ENCODE peak calls at places on chromosomes 1 and 21, in seven cellular contexts. W is esophagus squamous epithelium, R is tibial nerve, F is breast epithelium, E is prostate gland, Y is stomach, V is A549. Q is an unnamed sample.
A peak's percentile ranks its signal among the peaks of the same experiment; 100 is the strongest.

GRCh38 chr1:58597076-58597475 is 20.0 kb upstream of the TACSTD2 start:
- DNase-seq in Y (no peak), F (no peak), R (no peak), W (no peak), E (no peak), V (no peak), Q (no peak)

GRCh38 chr1:51487628-51488027 is 31.4 kb downstream of the EPS15 start:
- DNase-seq in V (no peak), F (no peak), Y (no peak), E (no peak), W (no peak), R (no peak), Q (peak; percentile 64)

GRCh38 chr1:13769830-13770229 is 69.8 kb downstream of the PRDM2 start:
- DNase-seq in R (no peak), F (no peak), Y (no peak), E (no peak), V (no peak), W (no peak), Q (no peak)

GRCh38 chr1:29747136-29747670 is 510.9 kb downstream of the PTPRU start:
- DNase-seq in Y (peak; percentile 19), W (no peak), E (no peak), R (no peak), V (no peak), F (no peak), Q (no peak)

GRCh38 chr1:31754397-31754796 is 9.7 kb downstream of the ADGRB2 start:
- DNase-seq in E (no peak), Y (no peak), R (no peak), W (no peak), V (no peak), F (no peak), Q (no peak)

GRCh38 chr1:87814573-87814972 is 485.9 kb downstream of the LMO4 start:
- DNase-seq in Y (no peak), E (no peak), F (no peak), R (no peak), W (no peak), V (no peak), Q (no peak)

GRCh38 chr1:23638188-23638619 is 53.4 kb upstream of the RPL11 start:
- DNase-seq in E (no peak), V (no peak), Y (no peak), F (no peak), R (no peak), W (no peak), Q (no peak)

GRCh38 chr1:63691672-63692425 is 82.0 kb upstream of the ROR1 start:
- DNase-seq in V (peak; percentile 91), E (peak; percentile 66), R (peak; percentile 21), Y (peak; percentile 63), W (no peak), F (peak; percentile 57), Q (peak; percentile 73)

GRCh38 chr21:35294231-35294898 is 245.3 kb upstream of the RUNX1 start:
- DNase-seq in V (no peak), Y (peak; percentile 54), W (no peak), F (peak; percentile 90), R (no peak), E (peak; percentile 28), Q (no peak)

GRCh38 chr1:227891223-227891954 is 56.3 kb downstream of the WNT9A start:
- DNase-seq in F (no peak), E (peak; percentile 6), W (no peak), Y (peak; percentile 20), R (peak; percentile 11), V (no peak), Q (no peak)

GRCh38 chr1:204258213-204259115 is 44.7 kb upstream of the GOLT1A start:
- DNase-seq in Y (peak; percentile 67), R (no peak), F (no peak), E (peak; percentile 60), V (peak; percentile 74), W (no peak), Q (peak; percentile 42)

GRCh38 chr1:232767381-232768074 is 37.7 kb upstream of the MAP10 start:
- DNase-seq in W (no peak), R (no peak), F (peak; percentile 74), V (peak; percentile 77), Y (peak; percentile 49), E (peak; percentile 74), Q (no peak)

GRCh38 chr1:225114354-225114995 is 185.0 kb downstream of the DNAH14 start:
- DNase-seq in R (no peak), E (no peak), V (no peak), Y (no peak), F (no peak), W (no peak), Q (no peak)

GRCh38 chr1:178308438-178308837 is 188.3 kb downstream of the CLEC20A start:
- DNase-seq in W (no peak), R (no peak), E (no peak), Y (no peak), V (no peak), F (no peak), Q (no peak)

GRCh38 chr1:186925881-186926676 is 97.3 kb downstream of the PLA2G4A start:
- DNase-seq in F (no peak), E (no peak), R (no peak), V (no peak), W (no peak), Y (no peak), Q (no peak)

GRCh38 chr1:214573386-214574358 is 22.3 kb upstream of the PTPN14 start:
- DNase-seq in Y (no peak), E (peak; percentile 81), R (no peak), V (no peak), F (peak; percentile 83), W (no peak), Q (no peak)

DNA sequence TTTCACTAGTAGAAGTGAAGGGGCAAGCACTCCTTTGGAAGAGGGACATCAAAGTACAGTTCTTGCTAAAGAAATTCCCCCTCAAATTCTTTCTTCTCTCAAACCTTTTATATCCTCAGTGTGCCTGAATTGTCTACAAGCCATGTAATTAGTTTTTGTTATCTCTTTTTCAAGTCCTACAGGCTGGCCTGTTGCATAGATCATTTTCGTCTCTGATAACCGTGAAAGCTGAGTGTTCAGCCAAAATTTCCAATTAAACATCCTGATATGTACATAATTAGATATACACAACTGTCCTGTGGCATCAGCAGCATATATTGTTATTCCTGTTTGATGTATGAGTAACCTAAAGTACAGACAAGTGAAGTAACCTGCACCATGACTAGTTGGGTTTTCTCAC is 375.5 kb upstream of the ST6GALNAC5 start:
- DNase-seq in R (no peak), V (no peak), F (no peak), Y (no peak), W (no peak), E (no peak), Q (peak; percentile 45)
- TF ChIP-seq POLR2A in R (no peak), V (no peak), F (no peak), Y (no peak), W (no peak), E (no peak), Q (no peak)

GRCh38 chr1:110206261-110206660 is 3.9 kb upstream of the KCNC4 start:
- DNase-seq in E (no peak), W (no peak), V (no peak), Y (no peak), R (no peak), F (no peak), Q (no peak)

GRCh38 chr1:110205591-110206155 is 4.4 kb upstream of the KCNC4 start:
- DNase-seq in V (no peak), W (no peak), R (no peak), E (no peak), Y (no peak), F (peak; percentile 41), Q (no peak)

GRCh38 chr1:110207831-110208230 is 2.3 kb upstream of the KCNC4 start:
- DNase-seq in F (peak; percentile 35), E (peak; percentile 54), R (peak; percentile 30), W (no peak), V (peak; percentile 36), Y (peak; percentile 75), Q (peak; percentile 73)

GRCh38 chr1:110203021-110203661 is 7.0 kb upstream of the KCNC4 start:
- DNase-seq in V (peak; percentile 63), E (peak; percentile 71), Y (peak; percentile 59), W (no peak), F (no peak), R (no peak), Q (peak; percentile 57)

GRCh38 chr1:110205156-110205555 is 5.0 kb upstream of the KCNC4 start:
- DNase-seq in E (no peak), R (no peak), F (no peak), Y (no peak), W (no peak), V (no peak), Q (no peak)
- TF ChIP-seq POLR2A in E (no peak), R (no peak), F (no peak), Y (no peak), W (no peak), V (no peak), Q (no peak)

DNA sequence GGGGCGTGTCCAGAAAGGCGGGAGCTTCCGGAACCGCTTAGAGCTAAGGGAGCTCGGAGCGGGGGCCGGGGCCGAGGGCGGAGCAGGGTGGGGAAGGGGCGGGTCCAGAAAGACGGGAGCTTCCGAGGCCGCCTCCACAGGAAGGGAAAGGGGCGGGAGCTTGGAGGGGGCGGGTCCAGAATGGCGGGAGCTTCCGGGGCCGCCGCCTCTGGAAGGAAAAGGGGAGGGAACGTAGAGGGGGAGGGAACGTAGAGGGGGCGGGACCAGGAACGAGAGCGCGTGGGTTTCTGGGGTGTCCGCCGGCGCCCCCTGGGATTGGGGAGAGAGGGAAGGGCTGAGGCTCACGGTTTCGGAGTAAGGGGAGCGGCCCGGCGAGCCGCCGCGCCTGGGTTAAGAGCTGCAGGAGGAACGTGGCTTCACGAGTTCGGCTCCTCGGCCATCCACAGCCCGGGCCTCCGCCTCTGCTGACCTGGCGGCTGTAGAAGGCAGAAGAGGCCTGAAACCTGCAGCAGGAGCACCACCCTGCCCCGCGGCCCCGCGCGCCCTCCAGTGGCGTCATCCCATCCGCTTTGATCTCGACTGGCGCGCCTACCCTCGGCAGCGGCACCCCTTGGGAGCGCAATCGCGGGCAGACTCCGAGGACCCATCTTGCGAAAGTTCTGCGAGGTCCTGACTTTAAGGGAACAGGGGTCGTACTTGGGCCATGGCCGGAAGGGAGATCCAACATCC is 22.9 kb upstream of the HPDL start:
- DNase-seq in E (peak; percentile 98), F (peak; percentile 98), Y (peak; percentile 99), W (peak; percentile 88), R (peak; percentile 96), V (peak; percentile 95), Q (peak; percentile 99)
- TF ChIP-seq POLR2A in E (peak; percentile 82), F (peak; percentile 55), Y (no peak), W (peak; percentile 71), R (peak; percentile 44), V (peak; percentile 56), Q (peak; percentile 76)

DNA sequence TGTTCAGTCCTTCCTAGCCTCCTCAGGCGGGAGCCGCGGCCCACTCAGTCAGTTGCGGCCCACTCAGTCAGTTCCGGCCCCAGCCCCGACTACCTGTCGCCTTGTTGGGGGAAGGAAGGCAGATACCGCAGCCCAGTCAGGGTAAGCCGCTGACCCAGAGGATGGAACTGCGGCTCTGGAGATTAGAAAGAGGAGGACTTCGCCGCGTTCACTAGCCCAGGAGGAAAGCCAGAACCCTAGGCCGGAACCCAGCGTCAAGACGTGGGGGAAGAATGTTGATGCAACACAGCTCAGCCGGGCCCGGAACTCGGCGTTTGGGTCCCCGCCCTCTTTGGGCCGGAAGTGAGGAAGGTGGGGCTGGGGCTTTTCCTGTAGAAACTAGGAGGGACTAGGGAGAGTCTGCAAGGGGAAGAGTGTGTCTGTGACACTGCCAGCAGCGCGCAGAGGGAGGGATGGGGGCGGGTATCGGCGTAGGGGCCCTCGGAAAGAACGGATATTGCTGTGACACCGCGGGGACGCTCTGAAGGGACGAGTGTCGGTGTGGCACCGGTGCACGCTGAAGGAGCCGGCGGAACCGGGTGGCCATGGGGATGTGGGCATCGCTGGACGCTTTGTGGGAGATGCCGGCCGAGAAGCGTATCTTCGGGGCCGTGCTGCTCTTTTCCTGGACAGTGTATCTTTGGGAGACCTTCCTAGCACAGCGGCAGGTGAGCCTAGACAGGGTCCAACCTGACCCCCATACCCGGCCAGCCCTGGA is at the start of gene ZMPSTE24:
- DNase-seq in W (peak; percentile 86), Y (peak; percentile 96), R (peak; percentile 85), V (peak; percentile 98), E (peak; percentile 94), F (peak; percentile 94), Q (peak; percentile 99)
- TF ChIP-seq POLR2A in W (peak; percentile 54), Y (no peak), R (no peak), V (peak; percentile 71), E (peak; percentile 35), F (no peak), Q (peak; percentile 93)

Q was measured in erythroblast.